ENCODE peak calls at places on chromosome 12, in five cellular contexts. A, C, R, S and K are unnamed samples.

GRCh38 chr12:90947869-90948268 is 7.1 kb downstream of the CCER1 start:
- DNase-seq in C (no peak), A (no peak), S (no peak), R (no peak), K (no peak)

GRCh38 chr12:25587346-25587745 is 34.3 kb upstream of the LMNTD1 start:
- DNase-seq in A (no peak), R (no peak), S (no peak), C (no peak), K (no peak)

GRCh38 chr12:71710276-71711125 is 24.6 kb downstream of the TMEM19 start:
- DNase-seq in S (peak; percentile 97), A (no peak), C (no peak), R (no peak), K (peak; percentile 93)

GRCh38 chr12:88544991-88545684 is 35.1 kb downstream of the KITLG start:
- DNase-seq in S (peak; percentile 20), C (no peak), A (no peak), R (no peak), K (peak; percentile 34)

GRCh38 chr12:49783917-49784676 is 42.7 kb downstream of the TMBIM6 start:
- DNase-seq in R (no peak), S (no peak), C (no peak), A (no peak), K (no peak)

GRCh38 chr12:130427381-130427887 is 89.7 kb downstream of the PIWIL1 start:
- DNase-seq in S (no peak), C (no peak), R (no peak), A (peak; percentile 74), K (no peak)

GRCh38 chr12:4112734-4113396 is 160.7 kb upstream of the CCND2 start:
- DNase-seq in A (peak; percentile 49), S (no peak), C (no peak), R (no peak), K (no peak)

GRCh38 chr12:23944067-23944466 is 5.4 kb downstream of the SOX5 start:
- DNase-seq in R (no peak), S (no peak), C (no peak), A (no peak), K (no peak)

GRCh38 chr12:122888232-122888752 is 7.6 kb downstream of the VPS37B start:
- DNase-seq in R (peak; percentile 61), C (no peak), A (no peak), S (peak; percentile 83), K (peak; percentile 97)

GRCh38 chr12:64392221-64392620 is 1.7 kb upstream of the C12orf56 start:
- DNase-seq in R (no peak), C (no peak), S (peak; percentile 28), A (no peak), K (peak; percentile 52)

GRCh38 chr12:106248177-106248848 is 493 bp upstream of the CKAP4 start:
- DNase-seq in A (peak; percentile 88), C (peak; percentile 84), S (peak; percentile 63), R (peak; percentile 11), K (peak; percentile 67)

GRCh38 chr12:111699962-111700361 is 14.1 kb downstream of the ACAD10 start:
- DNase-seq in R (no peak), C (no peak), S (no peak), A (no peak), K (no peak)

GRCh38 chr12:47955059-47955458 is 8.3 kb upstream of the TMEM106C start:
- DNase-seq in R (no peak), C (no peak), A (no peak), S (no peak), K (no peak)

GRCh38 chr12:30926243-30927209 is at the start of gene TSPAN11:
- DNase-seq in A (no peak), C (peak; percentile 59), R (no peak), S (no peak), K (peak; percentile 38)

GRCh38 chr12:116346751-116347150 is 69.3 kb upstream of the MED13L start:
- DNase-seq in C (no peak), A (no peak), S (peak; percentile 81), R (no peak), K (peak; percentile 67)

GRCh38 chr12:91620949-91621348 is 438.3 kb upstream of the DCN start:
- DNase-seq in R (no peak), C (no peak), S (no peak), A (no peak), K (peak; percentile 11)

GRCh38 chr12:104974626-104975290 is 11.4 kb upstream of the NOPCHAP1 start:
- DNase-seq in R (no peak), S (no peak), A (no peak), C (no peak), K (peak; percentile 35)

GRCh38 chr12:70180140-70180539 is 63.1 kb upstream of the CNOT2 start:
- DNase-seq in A (no peak), R (no peak), C (no peak), S (no peak), K (no peak)